ENCODE peak calls at places on chromosomes 4 and X, in five cellular contexts. W is lung, H is RWPE2, N is neural progenitor cell, U is endodermal cell. T is an unnamed sample. For H3K4me1 and H3K36me3, the result is how much of the 10 kb centered on the place peaks cover.

GRCh38 chr4:84319124-84319523 is 180.0 kb downstream of the NKX6-1 start:
- DNase-seq in W (peak), H (no peak), N (no peak), U (no peak), T (no peak)

GRCh38 chrX:83916525-83916924 is 55.6 kb downstream of the CYLC1 start:
- DNase-seq in W (no peak), H (no peak), N (peak), U (peak), T (no peak)

GRCh38 chr4:47650584-47651130 is 165.6 kb downstream of the ATP10D start:
- DNase-seq in W (no peak), H (no peak), N (no peak), U (no peak), T (no peak)

GRCh38 chrX:153400146-153401132 is 711 bp downstream of the PNMA6E start:
- DNase-seq in W (no peak), H (no peak), N (peak), U (peak), T (peak)

GRCh38 chr4:38803833-38804653 is 548 bp downstream of the TLR1 start:
- DNase-seq in W (no peak), H (no peak), N (no peak), U (no peak), T (no peak)

GRCh38 chrX:107736781-107737531 is 38.6 kb downstream of the TSC22D3 start:
- DNase-seq in W (no peak), H (no peak), N (no peak), U (peak), T (no peak)

GRCh38 chr4:156763511-156763910 is 208.1 kb downstream of the PDGFC start:
- DNase-seq in W (no peak), H (no peak), N (no peak), U (no peak), T (no peak)

GRCh38 chr4:80309301-80310004 is 26.1 kb upstream of the CFAP299 start:
- DNase-seq in W (no peak), H (peak), N (no peak), U (no peak), T (no peak)

GRCh38 chr4:5962416-5962815 is 55.8 kb downstream of the C4orf50 start:
- DNase-seq in W (no peak), H (no peak), N (peak), U (peak), T (no peak)

GRCh38 chr4:15910150-15910945 is 28.2 kb downstream of the FGFBP1 start:
- DNase-seq in W (no peak), H (no peak), N (no peak), U (no peak), T (no peak)

GRCh38 chrX:39613508-39613921 is 484.2 kb downstream of the BCOR start:
- DNase-seq in W (no peak), H (no peak), N (peak), U (peak), T (no peak)

GRCh38 chr4:26787461-26788340 is 72.9 kb upstream of the STIM2 start:
- DNase-seq in W (no peak), H (peak), N (peak), U (peak), T (no peak)

GRCh38 chr4:60500860-60501259 is 699.3 kb upstream of the ADGRL3 start:
- DNase-seq in W (no peak), H (no peak), N (no peak), U (no peak), T (no peak)

GRCh38 chr4:103400405-103400804 is 202.3 kb upstream of the CENPE start:
- DNase-seq in W (no peak), H (no peak), N (no peak), U (no peak), T (no peak)

GRCh38 chr4:184460495-184461285 is 13.7 kb downstream of the IRF2 start:
- DNase-seq in W (no peak), H (no peak), N (no peak), U (no peak), T (no peak)

GRCh38 chrX:8955521-8955920 is 78.4 kb downstream of the FAM9B start:
- DNase-seq in W (no peak), H (no peak), N (no peak), U (no peak), T (no peak)

GRCh38 chrX:71067727-71068051 is 445 bp downstream of the SNX12 start:
- DNase-seq in W (no peak), H (no peak), N (no peak), U (no peak), T (peak)

GRCh38 chrX:70477734-70478075 is 33.1 kb downstream of the DLG3 start:
- DNase-seq in W (no peak), H (no peak), N (no peak), U (no peak), T (no peak)

GRCh38 chr4:179871726-179872125 is 2371.5 kb upstream of the TENM3 start:
- DNase-seq in W (no peak), H (no peak), N (no peak), U (no peak), T (no peak)

GRCh38 chr4:65007841-65008439 is 598.7 kb upstream of the TECRL start:
- DNase-seq in W (no peak), H (no peak), N (peak), U (peak), T (no peak)

GRCh38 chr4:85153221-85153620 is 186.7 kb upstream of the WDFY3 start:
- DNase-seq in W (no peak), H (no peak), N (no peak), U (no peak), T (no peak)

GRCh38 chr4:154425514-154425913 is 66.1 kb downstream of the DCHS2 start:
- DNase-seq in W (no peak), H (no peak), N (no peak), U (no peak), T (no peak)

GRCh38 chr4:6617246-6617645 is 23.2 kb upstream of the MRFAP1 start:
- DNase-seq in W (no peak), H (no peak), N (no peak), U (no peak), T (no peak)

GRCh38 chr4:87553182-87553581 is 24.0 kb upstream of the SPARCL1 start:
- DNase-seq in W (no peak), H (no peak), N (no peak), U (no peak), T (no peak)

GRCh38 chr4:155025762-155026457 is 182.5 kb upstream of the NPY2R start:
- DNase-seq in W (peak), H (no peak), N (peak), U (peak), T (no peak)

GRCh38 chr4:145535202-145535601 is 53.5 kb downstream of the SMAD1 start:
- DNase-seq in W (no peak), H (no peak), N (no peak), U (no peak), T (no peak)
- H3K4me1 ChIP-seq in W (under half), H (under half), N (under half), U (under half), T (under half)

GRCh38 chr4:139556735-139557505 is 901 bp upstream of the SETD7 start:
- DNase-seq in W (peak), H (peak), N (peak), U (peak), T (peak)
- H3K27ac ChIP-seq in W (peak), H (peak), N (no peak), U (no peak), T (peak)

GRCh38 chr4:1693131-1693896 is 9.2 kb upstream of the FAM53A start:
- DNase-seq in W (peak), H (no peak), N (peak), U (peak), T (peak)
- H3K36me3 ChIP-seq in W (under half), H (half or more), N (under half), U (half or more), T (under half)

GRCh38 chr4:7904942-7905341 is 34.7 kb downstream of the AFAP1 start:
- DNase-seq in W (no peak), H (no peak), N (no peak), U (no peak), T (no peak)
- H3K4me1 ChIP-seq in W (under half), H (under half), N (under half), U (under half), T (under half)

DNA sequence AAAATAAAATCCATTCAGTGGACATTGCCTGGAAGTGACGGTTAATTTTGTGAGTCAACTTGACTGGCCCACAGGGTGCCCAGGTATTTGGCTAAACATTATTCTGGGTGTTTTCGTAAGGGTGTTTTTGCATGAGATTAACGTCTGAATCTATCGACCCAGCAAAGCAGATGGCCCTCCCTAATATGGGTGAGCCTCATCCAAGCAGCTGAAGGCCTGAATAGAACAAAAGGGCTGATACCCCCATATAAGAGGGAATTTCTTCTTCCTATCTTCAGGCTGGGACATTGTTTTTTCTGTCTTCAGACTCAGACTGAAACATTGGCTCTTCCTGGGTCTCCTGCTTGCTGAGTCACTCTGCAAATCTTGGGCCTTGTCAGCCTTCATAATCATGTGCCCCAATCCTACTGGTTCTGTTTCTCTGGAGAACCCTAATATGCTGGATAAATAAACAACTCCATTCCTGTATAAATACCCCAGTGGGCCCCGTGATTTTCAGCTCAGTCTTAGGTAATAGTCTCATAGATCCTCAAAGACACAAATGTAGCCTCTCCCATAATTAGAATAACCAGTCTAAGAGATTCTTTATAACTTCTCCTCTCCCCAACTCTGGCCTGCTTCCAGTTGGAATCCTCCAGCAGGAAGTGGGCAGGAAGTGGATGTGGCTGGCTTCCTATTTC is 33.1 kb upstream of the DDX3X start:
- DNase-seq in W (no peak), H (no peak), N (no peak), U (no peak), T (no peak)
- H3K27ac ChIP-seq in W (no peak), H (peak), N (no peak), U (no peak), T (no peak)

DNA sequence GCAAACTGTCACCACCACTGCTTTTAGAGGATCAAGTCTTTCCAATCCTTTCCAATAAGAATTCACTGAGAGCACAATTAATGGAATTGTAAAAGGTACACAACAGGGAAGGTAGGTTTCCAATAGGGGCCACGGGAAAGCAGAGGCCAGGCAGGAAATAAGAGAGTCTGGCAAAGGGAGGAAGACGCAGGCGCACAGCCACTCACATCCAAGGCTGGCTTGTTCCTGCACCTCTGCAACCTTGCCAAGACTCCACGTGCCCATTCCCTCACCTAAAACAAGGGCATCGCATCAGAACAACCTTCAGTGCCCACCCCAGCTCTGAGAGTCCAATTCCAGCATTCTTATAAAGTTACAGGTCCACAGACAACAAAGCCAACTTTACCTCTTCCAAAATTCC is 81.2 kb downstream of the AFAP1 start:
- DNase-seq in W (no peak), H (no peak), N (no peak), U (no peak), T (no peak)
- H3K36me3 ChIP-seq in W (under half), H (under half), N (under half), U (under half), T (under half)

GRCh38 chr4:157838366-157838765 is 334.5 kb downstream of the GASK1B start:
- DNase-seq in W (no peak), H (no peak), N (no peak), U (no peak), T (no peak)
- H3K4me1 ChIP-seq in W (under half), H (under half), N (under half), U (under half), T (under half)

T was measured in CD8-positive, alpha-beta memory T cell.